ENCODE peak calls at places on chromosomes 11 and 22, in six cellular contexts. V, B, D, P, S and Z are unnamed samples.

GRCh38 chr11:87265915-87266314 is 228.2 kb downstream of the TMEM135 start:
- DNase-seq in V (no peak), B (peak), D (no peak), P (no peak), S (no peak), Z (no peak)

GRCh38 chr11:100328626-100329340 is 358.3 kb upstream of the ARHGAP42 start:
- DNase-seq in V (no peak), B (peak), D (no peak), P (no peak), S (no peak), Z (no peak)

GRCh38 chr11:121591405-121592033 is 138.8 kb upstream of the SORL1-AS1 start:
- DNase-seq in V (peak), B (peak), D (peak), P (peak), S (peak), Z (peak)

GRCh38 chr11:95378789-95379188 is 147.8 kb upstream of the SESN3 start:
- DNase-seq in V (no peak), B (no peak), D (no peak), P (no peak), S (no peak), Z (no peak)

GRCh38 chr11:27355575-27356104 is 7.4 kb downstream of the CCDC34 start:
- DNase-seq in V (no peak), B (no peak), D (no peak), P (no peak), S (no peak), Z (no peak)

GRCh38 chr11:6735306-6735705 is 36.5 kb downstream of the OR2AG2 start:
- DNase-seq in V (no peak), B (peak), D (peak), P (no peak), S (peak), Z (no peak)

GRCh38 chr11:111735262-111736116 is 30.7 kb downstream of the PPP2R1B start:
- DNase-seq in V (no peak), B (peak), D (peak), P (peak), S (peak), Z (peak)

GRCh38 chr22:37454857-37455686 is 27.8 kb upstream of the ELFN2 start:
- DNase-seq in V (no peak), B (peak), D (peak), P (no peak), S (peak), Z (no peak)

GRCh38 chr22:44026066-44026629 is 2.0 kb downstream of the PARVB start:
- DNase-seq in V (peak), B (no peak), D (no peak), P (no peak), S (peak), Z (no peak)

GRCh38 chr11:64389851-64390250 is 30.9 kb downstream of the RPS6KA4 start:
- DNase-seq in V (no peak), B (no peak), D (no peak), P (no peak), S (no peak), Z (no peak)

GRCh38 chr11:125062931-125063428 is at the start of gene SLC37A2:
- DNase-seq in V (peak), B (peak), D (peak), P (peak), S (peak), Z (peak)

GRCh38 chr11:85569525-85569924 is 57.6 kb downstream of the DLG2 start:
- DNase-seq in V (no peak), B (peak), D (no peak), P (no peak), S (no peak), Z (no peak)

GRCh38 chr11:44057340-44057739 is 8.7 kb upstream of the ACCS start:
- DNase-seq in V (no peak), B (no peak), D (no peak), P (no peak), S (no peak), Z (no peak)

GRCh38 chr22:24938741-24939341 is 7.7 kb downstream of the LHFPL7 start:
- DNase-seq in V (peak), B (peak), D (peak), P (no peak), S (peak), Z (no peak)

GRCh38 chr11:7967826-7968225 is 2.6 kb upstream of the NLRP10 start:
- DNase-seq in V (no peak), B (peak), D (peak), P (no peak), S (no peak), Z (no peak)

GRCh38 chr11:123300874-123301695 is 106.0 kb upstream of the CLMP start:
- DNase-seq in V (no peak), B (peak), D (peak), P (no peak), S (no peak), Z (no peak)

GRCh38 chr22:22214819-22215329 is 29.7 kb upstream of the VPREB1 start:
- DNase-seq in V (no peak), B (no peak), D (no peak), P (no peak), S (no peak), Z (no peak)

GRCh38 chr11:118623291-118623655 is 15.9 kb downstream of the PHLDB1 start:
- DNase-seq in V (no peak), B (no peak), D (peak), P (no peak), S (no peak), Z (no peak)

GRCh38 chr11:14650064-14650463 is 6.5 kb downstream of the PDE3B start:
- DNase-seq in V (no peak), B (no peak), D (no peak), P (no peak), S (no peak), Z (no peak)

GRCh38 chr11:121104223-121104831 is 3.3 kb downstream of the TECTA start:
- DNase-seq in V (no peak), B (no peak), D (no peak), P (no peak), S (no peak), Z (no peak)

GRCh38 chr11:62145261-62145871 is 21.6 kb downstream of the INCENP start:
- DNase-seq in V (no peak), B (no peak), D (no peak), P (no peak), S (no peak), Z (peak)

GRCh38 chr22:20113551-20114310 is 2.2 kb upstream of the RANBP1 start:
- DNase-seq in V (no peak), B (no peak), D (no peak), P (no peak), S (no peak), Z (no peak)

GRCh38 chr11:129260750-129261149 is 68.6 kb upstream of the ARHGAP32 start:
- DNase-seq in V (no peak), B (no peak), D (no peak), P (no peak), S (no peak), Z (no peak)

GRCh38 chr11:32893091-32893946 is 708 bp downstream of the QSER1 start:
- DNase-seq in V (peak), B (peak), D (peak), P (peak), S (peak), Z (peak)

GRCh38 chr11:61509058-61510029 is 795 bp downstream of the LRRC10B start:
- DNase-seq in V (peak), B (peak), D (peak), P (no peak), S (peak), Z (peak)

GRCh38 chr11:131943296-131943695 is 572.9 kb downstream of the NTM start:
- DNase-seq in V (no peak), B (no peak), D (no peak), P (no peak), S (no peak), Z (no peak)

GRCh38 chr11:45225961-45226871 is 59.9 kb downstream of the SYT13 start:
- DNase-seq in V (no peak), B (no peak), D (no peak), P (no peak), S (no peak), Z (no peak)

GRCh38 chr11:85867751-85868150 is 12.6 kb downstream of the CCDC83 start:
- DNase-seq in V (no peak), B (no peak), D (peak), P (no peak), S (peak), Z (no peak)

GRCh38 chr11:8656291-8656690 is 26.2 kb downstream of the TRIM66 start:
- DNase-seq in V (no peak), B (no peak), D (no peak), P (no peak), S (no peak), Z (no peak)